ENCODE peak calls at places on chromosomes 5 and 9, in four cellular contexts. S is IMR-90, W is cardiac muscle cell, E is body of pancreas. G is an unnamed sample.

GRCh38 chr5:149549461-149550266 is 1.6 kb downstream of the CSNK1A1 start:
- DNase-seq in S (peak; percentile 66), W (peak; percentile 58), E (peak; percentile 25), G (peak; percentile 40)

GRCh38 chr5:148998174-148998797 is 64.6 kb downstream of the SH3TC2 start:
- DNase-seq in S (peak; percentile 75), W (peak; percentile 72), E (peak; percentile 33), G (peak; percentile 45)

GRCh38 chr5:100950975-100951374 is 47.9 kb upstream of the ST8SIA4 start:
- DNase-seq in S (no peak), W (no peak), E (no peak), G (no peak)

GRCh38 chr5:107455111-107455544 is 215.6 kb downstream of the EFNA5 start:
- DNase-seq in S (peak; percentile 39), W (peak; percentile 38), E (no peak), G (no peak)

GRCh38 chr9:95508242-95508967 is 8.4 kb downstream of the PTCH1 start:
- DNase-seq in S (no peak), W (peak; percentile 41), E (peak; percentile 33), G (peak; percentile 48)

GRCh38 chr9:128916204-128916603 is 4.6 kb upstream of the PHYHD1 start:
- DNase-seq in S (no peak), W (no peak), E (peak; percentile 54), G (no peak)

GRCh38 chr5:35223777-35224395 is 6.4 kb downstream of the PRLR start:
- DNase-seq in S (no peak), W (peak; percentile 96), E (no peak), G (no peak)

GRCh38 chr9:89597711-89598707 is 6.8 kb upstream of the GADD45G start:
- DNase-seq in S (peak; percentile 59), W (peak; percentile 73), E (peak; percentile 75), G (peak; percentile 47)

GRCh38 chr5:87754009-87754757 is 341.5 kb upstream of the CCNH start:
- DNase-seq in S (no peak), W (no peak), E (no peak), G (no peak)

GRCh38 chr5:120464627-120465280 is 654 bp downstream of the PRR16 start:
- DNase-seq in S (peak; percentile 64), W (peak; percentile 62), E (peak; percentile 14), G (peak; percentile 17)

GRCh38 chr5:126108505-126108904 is 314.7 kb upstream of the GRAMD2B start:
- DNase-seq in S (no peak), W (no peak), E (no peak), G (peak; percentile 28)

GRCh38 chr5:123705741-123706140 is 193.8 kb downstream of the CSNK1G3 start:
- DNase-seq in S (peak; percentile 66), W (peak; percentile 79), E (no peak), G (no peak)

GRCh38 chr9:10613413-10613812 is 611 bp upstream of the PTPRD start:
- DNase-seq in S (no peak), W (no peak), E (no peak), G (no peak)

GRCh38 chr5:120874463-120874862 is 410.4 kb downstream of the PRR16 start:
- DNase-seq in S (no peak), W (no peak), E (no peak), G (no peak)

GRCh38 chr9:22342489-22343217 is 104.0 kb upstream of the DMRTA1 start:
- DNase-seq in S (peak; percentile 20), W (peak; percentile 6), E (no peak), G (peak; percentile 64)

GRCh38 chr9:36143242-36143641 is 6.7 kb downstream of the GLIPR2 start:
- DNase-seq in S (no peak), W (no peak), E (no peak), G (no peak)

GRCh38 chr5:125798311-125798710 is 624.9 kb upstream of the GRAMD2B start:
- DNase-seq in S (peak; percentile 42), W (peak; percentile 67), E (no peak), G (peak; percentile 73)

GRCh38 chr5:67451640-67452279 is 255.2 kb upstream of the CD180 start:
- DNase-seq in S (no peak), W (no peak), E (no peak), G (no peak)

GRCh38 chr5:42949348-42950090 is 90.6 kb downstream of the ANXA2R start:
- DNase-seq in S (peak; percentile 83), W (peak; percentile 87), E (no peak), G (no peak)

GRCh38 chr5:53478411-53479044 is 1.9 kb upstream of the FST start:
- DNase-seq in S (peak; percentile 63), W (peak; percentile 74), E (peak; percentile 27), G (peak; percentile 65)
- H3K4me3 ChIP-seq in S (peak overlapping the region; percentile 54), W (peak overlapping the region; percentile 93), E (no peak overlapping the region), G (peak overlapping the region; percentile 80)

GRCh38 chr9:131502781-131503625 is at the start of gene POMT1:
- DNase-seq in S (peak; percentile 73), W (peak; percentile 84), E (peak; percentile 88), G (peak; percentile 95)
- H3K4me1 ChIP-seq in S (peaks cover 7% of the 10 kb centered on the region), W (peaks cover 7% of the 10 kb centered on the region), E (peaks cover 32% of the 10 kb centered on the region), G (peaks cover 6% of the 10 kb centered on the region)

GRCh38 chr9:3576358-3576757 is 50.6 kb upstream of the RFX3 start:
- DNase-seq in S (no peak), W (peak; percentile 38), E (no peak), G (no peak)

GRCh38 chr9:3578786-3579185 is 53.0 kb upstream of the RFX3 start:
- DNase-seq in S (peak; percentile 72), W (peak; percentile 71), E (no peak), G (no peak)
- H3K4me3 ChIP-seq in S (no peak overlapping the region), W (no peak overlapping the region), E (no peak overlapping the region), G (no peak overlapping the region)

GRCh38 chr9:134399435-134400056 is 73.3 kb downstream of the RXRA start:
- DNase-seq in S (peak; percentile 41), W (peak; percentile 48), E (no peak), G (peak; percentile 50)
- H3K4me1 ChIP-seq in S (peaks cover 14% of the 10 kb centered on the region), W (no peaks in the 10 kb centered on the region), E (peaks cover 32% of the 10 kb centered on the region), G (peaks cover 8% of the 10 kb centered on the region)

DNA sequence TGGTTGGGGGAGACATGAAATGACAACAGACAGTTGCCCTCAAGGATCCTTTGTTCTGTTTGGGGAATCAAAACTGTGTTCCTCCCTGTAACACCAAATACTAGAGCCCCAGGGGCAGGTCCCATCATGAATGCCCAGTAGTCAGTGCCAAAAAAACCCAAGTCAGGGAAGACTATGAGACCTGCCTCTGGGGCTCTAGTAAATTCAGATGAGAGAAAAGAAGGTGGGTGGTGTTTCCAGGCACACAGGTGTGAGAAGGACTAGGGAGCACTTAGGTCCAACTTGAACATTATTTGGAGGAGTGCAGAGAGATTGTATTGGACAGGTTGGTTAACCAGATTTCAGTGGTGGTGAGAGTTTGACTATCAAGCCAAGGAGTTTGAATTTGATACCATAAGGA is 51.9 kb downstream of the SLC22A5 start:
- DNase-seq in S (no peak), W (no peak), E (no peak), G (no peak)
- H3K4me3 ChIP-seq in S (no peak overlapping the region), W (no peak overlapping the region), E (no peak overlapping the region), G (no peak overlapping the region)

DNA sequence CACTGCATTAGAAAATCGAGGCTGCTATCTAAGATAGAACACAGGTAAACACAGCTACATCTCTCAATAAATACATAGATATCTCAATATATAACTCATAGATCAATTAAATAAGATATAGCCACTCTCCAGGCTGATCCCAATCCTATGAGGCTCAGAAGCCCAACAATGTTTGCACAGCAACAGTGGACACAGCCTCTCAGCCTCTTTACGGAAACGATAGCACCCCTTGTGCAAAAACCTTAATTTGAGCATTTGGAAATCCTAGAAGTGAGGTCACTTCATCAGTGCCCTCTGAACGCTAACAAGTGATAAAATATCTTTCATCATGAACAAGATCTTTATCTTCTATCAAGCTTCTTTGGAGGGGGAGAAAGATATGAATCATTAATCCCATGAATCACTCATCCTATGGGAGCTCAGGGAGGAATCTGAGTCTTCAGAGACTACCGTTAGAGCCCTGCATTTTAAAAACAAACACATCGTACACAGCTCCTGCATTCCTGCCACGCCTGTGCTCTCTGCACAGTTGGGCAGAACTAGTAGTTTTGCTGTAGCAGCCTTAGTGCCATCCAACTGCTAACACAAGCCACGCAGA is 71.4 kb downstream of the MED27 start:
- DNase-seq in S (peak; percentile 70), W (no peak), E (no peak), G (no peak)
- H3K4me1 ChIP-seq in S (peaks cover 12% of the 10 kb centered on the region), W (no peaks in the 10 kb centered on the region), E (peaks cover 12% of the 10 kb centered on the region), G (peaks cover 29% of the 10 kb centered on the region)

DNA sequence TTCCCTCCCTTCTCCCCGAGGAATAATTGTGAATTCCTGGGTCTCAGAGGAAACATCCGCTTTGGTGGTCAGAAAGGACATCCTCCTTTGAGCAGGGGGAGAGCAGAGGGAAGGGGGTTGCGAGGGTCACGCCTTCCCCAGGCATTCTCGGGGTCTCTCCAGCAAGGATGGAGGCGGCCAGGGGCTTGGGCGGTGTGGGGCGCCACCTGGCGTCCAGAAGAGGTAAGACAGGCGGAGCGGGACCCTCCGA is 129.1 kb downstream of the KCNIP1 start:
- DNase-seq in S (no peak), W (no peak), E (peak; percentile 51), G (no peak)
- H3K4me3 ChIP-seq in S (no peak overlapping the region), W (peak overlapping the region; percentile 29), E (no peak overlapping the region), G (peak overlapping the region; percentile 46)

G was measured in SJCRH30.